ENCODE peak calls at places on chromosomes 7 and 10, in eight cellular contexts. U, F, O, C, E, S, R and J are unnamed samples.

GRCh38 chr10:75910032-75910431 is 478.6 kb downstream of the LRMDA start:
- DNase-seq in U (peak; percentile 44), F (no peak), O (no peak), C (peak; percentile 51), E (no peak), S (peak; percentile 65), R (no peak), J (no peak)

GRCh38 chr7:7529328-7529727 is 6.3 kb downstream of the COL28A1 start:
- DNase-seq in U (no peak), F (no peak), O (no peak), C (no peak), E (no peak), S (no peak), R (no peak), J (no peak)

GRCh38 chr7:44167920-44168319 is 21.3 kb downstream of the GCK start:
- DNase-seq in U (peak; percentile 60), F (no peak), O (no peak), C (no peak), E (no peak), S (no peak), R (no peak), J (no peak)

GRCh38 chr7:91836065-91836368 is 44.5 kb downstream of the MTERF1 start:
- DNase-seq in U (no peak), F (no peak), O (no peak), C (no peak), E (no peak), S (peak; percentile 34), R (no peak), J (no peak)

GRCh38 chr10:5589963-5590511 is 65.3 kb downstream of the CALML3 start:
- DNase-seq in U (no peak), F (peak; percentile 41), O (peak; percentile 74), C (peak; percentile 75), E (no peak), S (peak; percentile 54), R (no peak), J (no peak)

GRCh38 chr10:62818426-62819011 is 2.4 kb upstream of the EGR2 start:
- DNase-seq in U (peak; percentile 43), F (no peak), O (no peak), C (peak; percentile 46), E (peak; percentile 39), S (peak; percentile 51), R (no peak), J (peak; percentile 37)

GRCh38 chr10:10126231-10126630 is 891.4 kb upstream of the CELF2 start:
- DNase-seq in U (no peak), F (no peak), O (no peak), C (no peak), E (no peak), S (peak; percentile 24), R (no peak), J (no peak)

GRCh38 chr7:112869111-112869774 is 79.0 kb upstream of the TMEM168 start:
- DNase-seq in U (peak; percentile 86), F (peak; percentile 79), O (peak; percentile 78), C (no peak), E (peak; percentile 50), S (peak; percentile 53), R (peak; percentile 38), J (peak; percentile 24)

GRCh38 chr7:52154382-52154781 is 837.8 kb upstream of the COBL start:
- DNase-seq in U (no peak), F (no peak), O (peak; percentile 7), C (no peak), E (no peak), S (no peak), R (no peak), J (no peak)

GRCh38 chr10:121294630-121295029 is 303.6 kb downstream of the FGFR2 start:
- DNase-seq in U (no peak), F (no peak), O (no peak), C (no peak), E (no peak), S (no peak), R (no peak), J (no peak)

GRCh38 chr7:35430547-35431153 is 176.8 kb upstream of the TBX20 start:
- DNase-seq in U (peak; percentile 82), F (peak; percentile 49), O (peak; percentile 73), C (no peak), E (no peak), S (peak; percentile 11), R (no peak), J (no peak)

GRCh38 chr10:80473692-80474596 is 19.8 kb downstream of the TSPAN14 start:
- DNase-seq in U (no peak), F (no peak), O (no peak), C (no peak), E (no peak), S (no peak), R (no peak), J (no peak)

GRCh38 chr7:71787513-71787912 is 624.6 kb downstream of the CALN1 start:
- DNase-seq in U (no peak), F (no peak), O (no peak), C (no peak), E (no peak), S (peak; percentile 20), R (no peak), J (no peak)
- H3K9me3 ChIP-seq in U (no peaks in the 10 kb centered on the region), F (no peaks in the 10 kb centered on the region), O (peaks cover 18% of the 10 kb centered on the region), C (peaks cover 28% of the 10 kb centered on the region), E (peaks cover 6% of the 10 kb centered on the region), S (no peaks in the 10 kb centered on the region), R (peaks cover 14% of the 10 kb centered on the region), J (no peaks in the 10 kb centered on the region)

GRCh38 chr10:17645591-17646345 is 1.8 kb downstream of the STAM start:
- DNase-seq in U (no peak), F (no peak), O (no peak), C (no peak), E (no peak), S (peak; percentile 36), R (no peak), J (peak; percentile 87)
- H3K4me1 ChIP-seq in U (peaks cover 25% of the 10 kb centered on the region), F (no peaks in the 10 kb centered on the region), O (peaks cover 8% of the 10 kb centered on the region), C (peaks cover 29% of the 10 kb centered on the region), E (peaks cover 42% of the 10 kb centered on the region), S (peaks cover 48% of the 10 kb centered on the region), R (peaks cover 29% of the 10 kb centered on the region), J (peaks cover 55% of the 10 kb centered on the region)

GRCh38 chr7:64555046-64555445 is 7.8 kb downstream of the ZNF680 start:
- DNase-seq in U (no peak), F (no peak), O (no peak), C (peak; percentile 48), E (no peak), S (no peak), R (no peak), J (no peak)

GRCh38 chr7:64551375-64552142 is 11.3 kb downstream of the ZNF680 start:
- DNase-seq in U (no peak), F (no peak), O (no peak), C (peak; percentile 53), E (no peak), S (no peak), R (no peak), J (no peak)
- H3K9me3 ChIP-seq in U (peaks cover 7% of the 10 kb centered on the region), F (no peaks in the 10 kb centered on the region), O (peaks cover 2% of the 10 kb centered on the region), C (peaks cover 5% of the 10 kb centered on the region), E (peaks cover 3% of the 10 kb centered on the region), S (no peaks in the 10 kb centered on the region), R (peaks cover 9% of the 10 kb centered on the region), J (peaks cover 24% of the 10 kb centered on the region)

GRCh38 chr7:50146692-50147091 is 53.6 kb upstream of the ZPBP start:
- DNase-seq in U (peak; percentile 62), F (no peak), O (no peak), C (no peak), E (no peak), S (no peak), R (no peak), J (no peak)
- H3K4me1 ChIP-seq in U (peaks cover 83% of the 10 kb centered on the region), F (no peaks in the 10 kb centered on the region), O (no peaks in the 10 kb centered on the region), C (no peaks in the 10 kb centered on the region), E (peaks cover 25% of the 10 kb centered on the region), S (no peaks in the 10 kb centered on the region), R (no peaks in the 10 kb centered on the region), J (peaks cover 27% of the 10 kb centered on the region)